ENCODE peak calls at places on chromosomes 13 and 19, in five cellular contexts. C is ELR; Q is NCI-H1694; N is stimulated activated CD4-positive, alpha-beta T cell treated with anti-CD3 and anti-CD28 coated beads, Interleukin-15, amount 100 ng/mL, for 1 hour; D is T-helper 2 cell. K is an unnamed sample.

GRCh38 chr13:112714772-112715569 is 25.1 kb downstream of the ATP11A start:
- DNase-seq in D (no peak), C (peak; percentile 28), N (no peak), Q (no peak), K (no peak)

GRCh38 chr13:80168089-80168850 is 172.7 kb downstream of the SPRY2 start:
- DNase-seq in Q (no peak), N (no peak), C (peak; percentile 42), D (no peak), K (no peak)

GRCh38 chr19:3121821-3122511 is 13.9 kb upstream of the GNA15 start:
- DNase-seq in D (no peak), N (no peak), Q (no peak), C (no peak), K (no peak)

GRCh38 chr19:38939957-38940356 is 9.2 kb downstream of the MRPS12 start:
- DNase-seq in D (no peak), N (no peak), Q (no peak), C (no peak), K (no peak)

GRCh38 chr19:43984687-43985000 is 656 bp downstream of the ZNF155 start:
- DNase-seq in C (no peak), D (no peak), N (no peak), Q (no peak), K (no peak)

GRCh38 chr13:87893982-87894527 is 222.9 kb downstream of the SLITRK5 start:
- DNase-seq in N (no peak), D (no peak), Q (no peak), C (no peak), K (no peak)

GRCh38 chr19:47416667-47417033 is 2.7 kb downstream of the MEIS3 start:
- DNase-seq in Q (no peak), C (no peak), N (no peak), D (no peak), K (no peak)

GRCh38 chr19:16025108-16026101 is 50.9 kb upstream of the TPM4 start:
- DNase-seq in Q (no peak), C (peak; percentile 92), D (no peak), N (no peak), K (peak; percentile 23)

GRCh38 chr13:31042084-31042483 is 109.6 kb downstream of the TEX26 start:
- DNase-seq in D (no peak), Q (no peak), C (no peak), N (no peak), K (no peak)

GRCh38 chr13:110916671-110917142 is 1.8 kb upstream of the ANKRD10 start:
- DNase-seq in N (no peak), D (no peak), Q (no peak), C (peak; percentile 68), K (no peak)

GRCh38 chr19:54724142-54724541 is at the start of gene KIR3DL3:
- DNase-seq in Q (no peak), C (no peak), N (no peak), D (no peak), K (no peak)

K was measured in SW 1271.